ENCODE peak calls at places on chromosomes 11 and 22, in four cellular contexts. N, G, K and C are unnamed samples.

GRCh38 chr11:47842749-47843148 is 5.4 kb downstream of the NUP160 start:
- DNase-seq in N (no peak), G (no peak), K (peak), C (no peak)

GRCh38 chr22:46546466-46547178 is 9.2 kb upstream of the CELSR1 start:
- DNase-seq in N (no peak), G (peak), K (no peak), C (peak)

GRCh38 chr11:47595029-47595428 is 818 bp upstream of the C1QTNF4 start:
- DNase-seq in N (no peak), G (no peak), K (no peak), C (no peak)

GRCh38 chr11:116958246-116958645 is 120.8 kb upstream of the APOA1 start:
- DNase-seq in N (no peak), G (no peak), K (no peak), C (no peak)

GRCh38 chr22:43570531-43571144 is 158.8 kb downstream of the MPPED1 start:
- DNase-seq in N (no peak), G (no peak), K (no peak), C (no peak)

GRCh38 chr11:58028687-58029411 is 1.9 kb upstream of the OR6Q1 start:
- DNase-seq in N (no peak), G (peak), K (no peak), C (no peak)

GRCh38 chr22:35330258-35330861 is 30.7 kb downstream of the TOM1 start:
- DNase-seq in N (no peak), G (peak), K (no peak), C (peak)

GRCh38 chr11:78424334-78425270 is 7.0 kb upstream of the GAB2 start:
- DNase-seq in N (no peak), G (no peak), K (no peak), C (no peak)